ENCODE peak calls at places on chromosomes 7 and 10, in nine cellular contexts. One of them, this sample, is unnamed.
A peak's percentile ranks its signal among the peaks of the same experiment; 100 is the strongest.

GRCh38 chr10:7303067-7303629 is 107.7 kb downstream of the SFMBT2 start:
- DNase-seq in caudate nucleus: no peak
- DNase-seq in left ventricle myocardium superior: no peak
- DNase-seq in T-helper 9 cell: no peak
- DNase-seq in GM10248: no peak
- DNase-seq in iris pigment epithelial cell: no peak
- DNase-seq in ovary: no peak
- DNase-seq in kidney tubule cell: no peak
- DNase-seq in erythroblast: no peak
- DNase-seq in this sample: no peak

GRCh38 chr7:40579401-40579800 is 444.6 kb downstream of the SUGCT start:
- DNase-seq in caudate nucleus: no peak
- DNase-seq in left ventricle myocardium superior: no peak
- DNase-seq in T-helper 9 cell: no peak
- DNase-seq in GM10248: no peak
- DNase-seq in iris pigment epithelial cell: peak; percentile 85
- DNase-seq in ovary: no peak
- DNase-seq in kidney tubule cell: no peak
- DNase-seq in erythroblast: no peak
- DNase-seq in this sample: no peak

GRCh38 chr7:100080895-100081534 is 508 bp downstream of the ZNF3 start:
- DNase-seq in caudate nucleus: no peak
- DNase-seq in left ventricle myocardium superior: no peak
- DNase-seq in T-helper 9 cell: no peak
- DNase-seq in GM10248: no peak
- DNase-seq in iris pigment epithelial cell: no peak
- DNase-seq in ovary: no peak
- DNase-seq in kidney tubule cell: peak; percentile 44
- DNase-seq in erythroblast: peak; percentile 67
- DNase-seq in this sample: no peak

GRCh38 chr10:59104186-59104585 is 72.3 kb upstream of the PHYHIPL start:
- DNase-seq in caudate nucleus: no peak
- DNase-seq in left ventricle myocardium superior: no peak
- DNase-seq in T-helper 9 cell: no peak
- DNase-seq in GM10248: no peak
- DNase-seq in iris pigment epithelial cell: no peak
- DNase-seq in ovary: no peak
- DNase-seq in kidney tubule cell: no peak
- DNase-seq in erythroblast: no peak
- DNase-seq in this sample: no peak

GRCh38 chr10:1227505-1228402 is 171.6 kb downstream of the WDR37 start:
- DNase-seq in caudate nucleus: no peak
- DNase-seq in left ventricle myocardium superior: no peak
- DNase-seq in T-helper 9 cell: no peak
- DNase-seq in GM10248: no peak
- DNase-seq in iris pigment epithelial cell: peak; percentile 9
- DNase-seq in ovary: no peak
- DNase-seq in kidney tubule cell: no peak
- DNase-seq in erythroblast: no peak
- DNase-seq in this sample: no peak

GRCh38 chr7:138935438-138936079 is 45.6 kb downstream of the KIAA1549 start:
- DNase-seq in caudate nucleus: no peak
- DNase-seq in left ventricle myocardium superior: no peak
- DNase-seq in T-helper 9 cell: no peak
- DNase-seq in GM10248: no peak
- DNase-seq in iris pigment epithelial cell: peak; percentile 89
- DNase-seq in ovary: no peak
- DNase-seq in kidney tubule cell: peak; percentile 91
- DNase-seq in erythroblast: peak; percentile 79
- DNase-seq in this sample: peak; percentile 87

GRCh38 chr10:47181057-47181849 is 118.7 kb upstream of the GDF10 start:
- DNase-seq in caudate nucleus: no peak
- DNase-seq in left ventricle myocardium superior: no peak
- DNase-seq in T-helper 9 cell: no peak
- DNase-seq in GM10248: no peak
- DNase-seq in iris pigment epithelial cell: no peak
- DNase-seq in ovary: no peak
- DNase-seq in kidney tubule cell: no peak
- DNase-seq in erythroblast: peak; percentile 23
- DNase-seq in this sample: no peak

GRCh38 chr7:133652547-133652946 is 399.7 kb downstream of the EXOC4 start:
- DNase-seq in caudate nucleus: no peak
- DNase-seq in left ventricle myocardium superior: no peak
- DNase-seq in T-helper 9 cell: no peak
- DNase-seq in GM10248: no peak
- DNase-seq in iris pigment epithelial cell: no peak
- DNase-seq in ovary: no peak
- DNase-seq in kidney tubule cell: no peak
- DNase-seq in erythroblast: no peak
- DNase-seq in this sample: no peak

GRCh38 chr7:45585628-45586027 is 11.5 kb downstream of the ADCY1 start:
- DNase-seq in caudate nucleus: no peak
- DNase-seq in left ventricle myocardium superior: no peak
- DNase-seq in T-helper 9 cell: no peak
- DNase-seq in GM10248: no peak
- DNase-seq in iris pigment epithelial cell: no peak
- DNase-seq in ovary: no peak
- DNase-seq in kidney tubule cell: no peak
- DNase-seq in erythroblast: no peak
- DNase-seq in this sample: no peak

GRCh38 chr10:3754727-3755439 is 30.1 kb downstream of the KLF6 start:
- DNase-seq in caudate nucleus: no peak
- DNase-seq in left ventricle myocardium superior: no peak
- DNase-seq in T-helper 9 cell: no peak
- DNase-seq in GM10248: no peak
- DNase-seq in iris pigment epithelial cell: peak; percentile 98
- DNase-seq in ovary: no peak
- DNase-seq in kidney tubule cell: peak; percentile 97
- DNase-seq in erythroblast: peak; percentile 40
- DNase-seq in this sample: no peak

GRCh38 chr7:1925349-1925748 is 255.3 kb downstream of the ELFN1 start:
- DNase-seq in caudate nucleus: no peak
- DNase-seq in left ventricle myocardium superior: peak; percentile 27
- DNase-seq in T-helper 9 cell: no peak
- DNase-seq in GM10248: no peak
- DNase-seq in iris pigment epithelial cell: no peak
- DNase-seq in ovary: no peak
- DNase-seq in kidney tubule cell: no peak
- DNase-seq in erythroblast: no peak
- DNase-seq in this sample: no peak

GRCh38 chr10:30583778-30584415 is 45.7 kb downstream of the LYZL2 start:
- DNase-seq in caudate nucleus: no peak
- DNase-seq in left ventricle myocardium superior: peak; percentile 50
- DNase-seq in T-helper 9 cell: no peak
- DNase-seq in GM10248: peak; percentile 53
- DNase-seq in iris pigment epithelial cell: peak; percentile 85
- DNase-seq in ovary: peak; percentile 54
- DNase-seq in kidney tubule cell: peak; percentile 94
- DNase-seq in erythroblast: peak; percentile 23
- DNase-seq in this sample: no peak

GRCh38 chr10:79982861-79983260 is 34.0 kb upstream of the SFTPD start:
- DNase-seq in caudate nucleus: no peak
- DNase-seq in left ventricle myocardium superior: no peak
- DNase-seq in T-helper 9 cell: no peak
- DNase-seq in GM10248: no peak
- DNase-seq in iris pigment epithelial cell: no peak
- DNase-seq in ovary: no peak
- DNase-seq in kidney tubule cell: no peak
- DNase-seq in erythroblast: no peak
- DNase-seq in this sample: no peak

GRCh38 chr10:73168486-73168844 is 546 bp downstream of the FAM149B1 start:
- DNase-seq in caudate nucleus: no peak
- DNase-seq in left ventricle myocardium superior: no peak
- DNase-seq in T-helper 9 cell: no peak
- DNase-seq in GM10248: no peak
- DNase-seq in iris pigment epithelial cell: no peak
- DNase-seq in ovary: no peak
- DNase-seq in kidney tubule cell: peak; percentile 62
- DNase-seq in erythroblast: no peak
- DNase-seq in this sample: peak; percentile 10

GRCh38 chr7:93043393-93043985 is 74.3 kb downstream of the SAMD9 start:
- DNase-seq in caudate nucleus: no peak
- DNase-seq in left ventricle myocardium superior: peak; percentile 33
- DNase-seq in T-helper 9 cell: no peak
- DNase-seq in GM10248: no peak
- DNase-seq in iris pigment epithelial cell: peak; percentile 91
- DNase-seq in ovary: no peak
- DNase-seq in kidney tubule cell: peak; percentile 86
- DNase-seq in erythroblast: peak; percentile 5
- DNase-seq in this sample: no peak

GRCh38 chr10:91006752-91007346 is 86.0 kb upstream of the ANKRD1 start:
- DNase-seq in caudate nucleus: no peak
- DNase-seq in left ventricle myocardium superior: no peak
- DNase-seq in T-helper 9 cell: no peak
- DNase-seq in GM10248: peak; percentile 38
- DNase-seq in iris pigment epithelial cell: no peak
- DNase-seq in ovary: no peak
- DNase-seq in kidney tubule cell: no peak
- DNase-seq in erythroblast: no peak
- DNase-seq in this sample: no peak

GRCh38 chr10:97724341-97724941 is 10.9 kb downstream of the MARVELD1 start:
- DNase-seq in caudate nucleus: no peak
- DNase-seq in left ventricle myocardium superior: no peak
- DNase-seq in T-helper 9 cell: no peak
- DNase-seq in GM10248: no peak
- DNase-seq in iris pigment epithelial cell: peak; percentile 69
- DNase-seq in ovary: no peak
- DNase-seq in kidney tubule cell: peak; percentile 38
- DNase-seq in erythroblast: peak; percentile 60
- DNase-seq in this sample: no peak

GRCh38 chr7:149325248-149325647 is 63.3 kb downstream of the ZNF783 start:
- DNase-seq in caudate nucleus: no peak
- DNase-seq in left ventricle myocardium superior: no peak
- DNase-seq in T-helper 9 cell: no peak
- DNase-seq in GM10248: no peak
- DNase-seq in iris pigment epithelial cell: no peak
- DNase-seq in ovary: no peak
- DNase-seq in kidney tubule cell: no peak
- DNase-seq in erythroblast: no peak
- DNase-seq in this sample: no peak

GRCh38 chr10:5135581-5135980 is 41.4 kb downstream of the AKR1C3 start:
- DNase-seq in caudate nucleus: no peak
- DNase-seq in left ventricle myocardium superior: no peak
- DNase-seq in T-helper 9 cell: no peak
- DNase-seq in GM10248: no peak
- DNase-seq in iris pigment epithelial cell: no peak
- DNase-seq in ovary: no peak
- DNase-seq in kidney tubule cell: no peak
- DNase-seq in erythroblast: no peak
- DNase-seq in this sample: no peak

GRCh38 chr7:17299477-17299991 is 1.1 kb downstream of the AHR start:
- DNase-seq in caudate nucleus: no peak
- DNase-seq in left ventricle myocardium superior: no peak
- DNase-seq in T-helper 9 cell: no peak
- DNase-seq in GM10248: no peak
- DNase-seq in iris pigment epithelial cell: peak; percentile 39
- DNase-seq in ovary: no peak
- DNase-seq in kidney tubule cell: peak; percentile 29
- DNase-seq in erythroblast: peak; percentile 37
- DNase-seq in this sample: no peak

GRCh38 chr10:68239596-68240150 is 7.8 kb upstream of the ATOH7 start:
- DNase-seq in caudate nucleus: no peak
- DNase-seq in left ventricle myocardium superior: no peak
- DNase-seq in T-helper 9 cell: no peak
- DNase-seq in GM10248: no peak
- DNase-seq in iris pigment epithelial cell: peak; percentile 68
- DNase-seq in ovary: no peak
- DNase-seq in kidney tubule cell: no peak
- DNase-seq in erythroblast: no peak
- DNase-seq in this sample: no peak

GRCh38 chr7:1854521-1855395 is 184.7 kb downstream of the ELFN1 start:
- DNase-seq in caudate nucleus: no peak
- DNase-seq in left ventricle myocardium superior: peak; percentile 26
- DNase-seq in T-helper 9 cell: peak; percentile 6
- DNase-seq in GM10248: no peak
- DNase-seq in iris pigment epithelial cell: no peak
- DNase-seq in ovary: peak; percentile 25
- DNase-seq in kidney tubule cell: no peak
- DNase-seq in erythroblast: peak; percentile 62
- DNase-seq in this sample: no peak

GRCh38 chr7:45657890-45658715 is 83.9 kb downstream of the ADCY1 start:
- DNase-seq in caudate nucleus: no peak
- DNase-seq in left ventricle myocardium superior: no peak
- DNase-seq in T-helper 9 cell: no peak
- DNase-seq in GM10248: no peak
- DNase-seq in iris pigment epithelial cell: no peak
- DNase-seq in ovary: no peak
- DNase-seq in kidney tubule cell: no peak
- DNase-seq in erythroblast: no peak
- DNase-seq in this sample: no peak